ENCODE peak calls at places on chromosomes 5 and 9, in ten cellular contexts. S is cardiac muscle cell, E is heart right ventricle, A is AG09309, I is astrocyte of the cerebellum, F is HL-60, K is GM12865, H is GM13976, R is glutamatergic neuron, N is PC-9. B is an unnamed sample.

GRCh38 chr5:40904205-40904993 is 4.9 kb upstream of the C7 start:
- DNase-seq in H (peak; percentile 45), S (peak; percentile 93), K (peak; percentile 68), E (peak; percentile 78), R (peak; percentile 59), I (peak; percentile 82), A (peak; percentile 18), F (no peak), N (peak; percentile 60), B (peak; percentile 66)

GRCh38 chr9:113569472-113570060 is 106.0 kb downstream of the RGS3 start:
- DNase-seq in S (no peak), F (no peak), N (no peak), K (no peak), E (no peak), I (no peak), R (no peak), A (no peak), H (no peak), B (no peak)

GRCh38 chr5:71955718-71956117 is 151.6 kb upstream of the MAP1B start:
- DNase-seq in I (no peak), H (no peak), N (no peak), F (no peak), K (no peak), R (no peak), E (no peak), S (no peak), A (no peak), B (no peak)

GRCh38 chr5:156918311-156918845 is 44.6 kb downstream of the TIMD4 start:
- DNase-seq in E (no peak), H (no peak), I (no peak), F (no peak), N (no peak), K (no peak), R (no peak), S (no peak), A (no peak), B (no peak)

GRCh38 chr9:137430723-137431415 is 7.7 kb downstream of the NOXA1 start:
- DNase-seq in N (no peak), K (no peak), R (no peak), A (no peak), I (no peak), E (no peak), H (no peak), S (no peak), F (no peak), B (no peak)

GRCh38 chr5:127858116-127858784 is 155.1 kb downstream of the CCDC192 start:
- DNase-seq in F (no peak), K (no peak), S (peak; percentile 75), I (no peak), A (no peak), N (no peak), R (no peak), H (no peak), E (peak; percentile 23), B (no peak)

GRCh38 chr5:140042551-140043507 is at the start of gene NRG2:
- DNase-seq in N (peak; percentile 45), F (peak; percentile 7), E (peak; percentile 77), K (peak; percentile 88), A (no peak), S (peak; percentile 55), I (no peak), R (peak; percentile 89), H (peak; percentile 80), B (peak; percentile 68)

GRCh38 chr5:160266752-160267345 is 37.5 kb downstream of the FABP6 start:
- DNase-seq in N (no peak), S (no peak), E (no peak), A (no peak), F (no peak), R (peak; percentile 60), I (no peak), K (no peak), H (no peak), B (no peak)

GRCh38 chr9:131153585-131153984 is 28.2 kb downstream of the NUP214 start:
- DNase-seq in F (no peak), N (no peak), R (no peak), A (no peak), K (no peak), E (no peak), S (no peak), I (no peak), H (no peak), B (no peak)

GRCh38 chr9:13410566-13411031 is 131.1 kb upstream of the MPDZ start:
- DNase-seq in S (peak; percentile 24), R (no peak), F (no peak), I (peak; percentile 22), K (no peak), E (no peak), H (no peak), A (no peak), N (peak; percentile 50), B (no peak)

GRCh38 chr5:52988335-52989024 is 672 bp upstream of the ITGA2 start:
- DNase-seq in A (no peak), N (peak; percentile 36), H (peak; percentile 23), E (no peak), R (no peak), K (no peak), S (no peak), I (no peak), F (no peak), B (no peak)

GRCh38 chr5:78677777-78678668 is 29.5 kb upstream of the LHFPL2 start:
- DNase-seq in H (peak; percentile 44), N (peak; percentile 90), K (peak; percentile 59), A (peak; percentile 98), R (no peak), F (no peak), S (peak; percentile 97), I (peak; percentile 92), E (peak; percentile 76), B (no peak)

GRCh38 chr9:10045598-10045997 is 567.2 kb downstream of the PTPRD start:
- DNase-seq in S (peak; percentile 0), R (no peak), F (no peak), K (no peak), H (no peak), A (no peak), E (no peak), N (no peak), I (peak; percentile 5), B (no peak)

GRCh38 chr9:95732803-95733686 is 142.4 kb upstream of the ERCC6L2 start:
- DNase-seq in S (no peak), E (no peak), A (no peak), F (no peak), I (no peak), K (no peak), N (no peak), R (no peak), H (no peak), B (no peak)

GRCh38 chr9:71721786-71722295 is 46.5 kb downstream of the CEMIP2 start:
- DNase-seq in I (no peak), A (no peak), F (no peak), H (no peak), R (no peak), K (no peak), S (no peak), E (no peak), N (no peak), B (no peak)
- TF ChIP-seq CTCF in I (no peak), A (no peak), F (no peak), H (no peak), R (no peak), K (no peak), S (no peak), E (no peak), N (no peak), B (no peak)

GRCh38 chr5:34523382-34523716 is 132.8 kb upstream of the RAI14 start:
- DNase-seq in H (no peak), R (no peak), E (no peak), A (no peak), K (no peak), N (no peak), I (no peak), F (no peak), S (no peak), B (no peak)
- TF ChIP-seq CTCF in H (no peak), R (no peak), E (no peak), A (no peak), K (no peak), N (no peak), I (no peak), F (no peak), S (no peak), B (peak; percentile 24)

GRCh38 chr9:72808446-72808768 is 144.4 kb downstream of the ALDH1A1 start:
- DNase-seq in F (no peak), A (no peak), S (no peak), K (no peak), N (no peak), R (no peak), E (no peak), H (no peak), I (no peak), B (no peak)

GRCh38 chr9:72812622-72813111 is 140.2 kb downstream of the ALDH1A1 start:
- DNase-seq in H (no peak), I (no peak), N (no peak), E (no peak), F (no peak), S (no peak), K (no peak), A (no peak), R (no peak), B (no peak)

GRCh38 chr9:72813544-72813943 is 139.3 kb downstream of the ALDH1A1 start:
- DNase-seq in S (no peak), I (no peak), A (no peak), N (no peak), K (no peak), F (no peak), H (no peak), E (no peak), R (no peak), B (no peak)

GRCh38 chr9:72809586-72809985 is 143.3 kb downstream of the ALDH1A1 start:
- DNase-seq in A (no peak), S (no peak), E (no peak), F (no peak), K (no peak), H (no peak), R (no peak), I (no peak), N (no peak), B (no peak)

GRCh38 chr9:72807765-72808445 is 144.9 kb downstream of the ALDH1A1 start:
- DNase-seq in K (peak; percentile 17), H (no peak), A (no peak), E (no peak), N (no peak), R (no peak), F (no peak), S (peak; percentile 4), I (no peak), B (no peak)
- TF ChIP-seq CTCF in K (peak; percentile 32), H (no peak), A (no peak), E (no peak), N (peak; percentile 50), R (peak; percentile 36), F (no peak), S (peak; percentile 35), I (peak; percentile 4), B (no peak)

DNA sequence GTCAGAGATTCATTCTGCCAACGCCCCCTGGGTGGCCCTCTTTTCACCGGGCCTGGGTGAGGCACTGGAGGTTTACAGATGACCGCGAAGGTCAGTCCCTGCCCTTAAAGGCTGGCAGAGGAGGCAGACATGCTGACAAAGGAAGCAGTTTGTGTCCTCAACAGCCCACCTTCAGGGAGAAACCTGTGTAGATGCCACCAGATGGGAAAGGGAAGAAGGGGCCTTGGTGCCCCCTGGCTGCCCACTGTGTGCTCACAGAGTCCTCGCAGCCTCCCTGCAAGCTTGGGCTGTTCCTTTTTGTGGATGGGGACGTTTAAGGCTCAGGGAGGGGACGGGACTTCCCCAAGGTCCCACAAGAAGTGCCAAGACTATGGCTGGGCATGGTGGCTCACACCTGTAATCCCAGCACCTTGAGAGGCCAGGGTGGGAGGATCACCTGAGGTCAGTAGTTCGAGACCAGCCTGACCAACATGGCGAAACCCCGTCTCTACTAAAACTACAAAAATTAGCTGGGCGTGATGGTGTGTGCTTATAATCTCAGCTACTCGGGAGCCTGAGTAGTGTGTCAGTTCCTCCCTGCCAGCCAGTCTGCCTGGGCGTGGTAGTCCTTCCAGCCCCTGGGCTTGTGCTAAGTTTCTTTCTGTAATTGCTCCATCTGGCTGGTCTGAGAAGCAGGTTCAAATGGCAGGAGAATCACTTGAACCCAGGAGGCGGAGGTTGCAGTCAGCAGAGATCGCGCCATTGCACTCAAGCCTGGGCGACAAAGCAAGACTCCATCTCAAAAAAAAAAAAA is 36.2 kb downstream of the NEK6 start:
- DNase-seq in R (no peak), N (no peak), I (no peak), F (no peak), E (no peak), S (no peak), H (no peak), A (no peak), K (no peak), B (no peak)
- TF ChIP-seq CTCF in R (no peak), N (no peak), I (peak; percentile 12), F (no peak), E (no peak), S (no peak), H (no peak), A (no peak), K (no peak), B (no peak)